ENCODE peak calls at places on chromosomes 16 and 17, in six cellular contexts. X is psoas muscle, I is Caco-2, P is Calu3, D is WTC11, R is neural progenitor cell. J is an unnamed sample.

GRCh38 chr16:6111390-6111789 is 1013.8 kb upstream of the EEF2KMT start:
- DNase-seq in X (no peak), I (no peak), P (no peak), D (no peak), R (no peak), J (no peak)

GRCh38 chr17:30021708-30022317 is 80.4 kb downstream of the EFCAB5 start:
- DNase-seq in X (no peak), I (peak), P (peak), D (no peak), R (peak), J (peak)

GRCh38 chr17:62760059-62760887 is 47.8 kb downstream of the MARCHF10 start:
- DNase-seq in X (no peak), I (no peak), P (no peak), D (no peak), R (no peak), J (no peak)

GRCh38 chr17:34797724-34798123 is 163.5 kb downstream of the CCT6B start:
- DNase-seq in X (no peak), I (peak), P (peak), D (peak), R (peak), J (peak)

GRCh38 chr16:89047331-89048086 is 46.1 kb upstream of the ACSF3 start:
- DNase-seq in X (peak), I (no peak), P (no peak), D (no peak), R (no peak), J (no peak)

GRCh38 chr16:49643429-49644142 is 212.3 kb downstream of the ZNF423 start:
- DNase-seq in X (peak), I (no peak), P (no peak), D (no peak), R (no peak), J (no peak)

GRCh38 chr16:87541004-87541881 is 48.4 kb upstream of the ZCCHC14 start:
- DNase-seq in X (no peak), I (no peak), P (no peak), D (no peak), R (peak), J (no peak)

GRCh38 chr16:6722786-6723185 is 609.9 kb upstream of the RBFOX1 start:
- DNase-seq in X (no peak), I (no peak), P (no peak), D (no peak), R (no peak), J (no peak)

GRCh38 chr17:48555616-48556533 is 11.0 kb upstream of the HOXB2 start:
- DNase-seq in X (no peak), I (peak), P (no peak), D (no peak), R (peak), J (no peak)

GRCh38 chr17:72502940-72503341 is 382.1 kb downstream of the SOX9 start:
- DNase-seq in X (no peak), I (no peak), P (no peak), D (no peak), R (no peak), J (no peak)

GRCh38 chr16:27960619-27961295 is 102.8 kb downstream of the GSG1L start:
- DNase-seq in X (no peak), I (no peak), P (no peak), D (no peak), R (no peak), J (no peak)

GRCh38 chr16:19555938-19556778 is 655 bp downstream of the VPS35L start:
- DNase-seq in X (no peak), I (no peak), P (peak), D (peak), R (peak), J (peak)

GRCh38 chr17:80605326-80606066 is 60.9 kb downstream of the RPTOR start:
- DNase-seq in X (no peak), I (no peak), P (peak), D (no peak), R (no peak), J (peak)

GRCh38 chr16:1923299-1924034 is 5.3 kb upstream of the HS3ST6 start:
- DNase-seq in X (no peak), I (peak), P (peak), D (peak), R (peak), J (no peak)

GRCh38 chr17:13671771-13672170 is 70.0 kb upstream of the HS3ST3A1 start:
- DNase-seq in X (no peak), I (no peak), P (no peak), D (peak), R (peak), J (no peak)

GRCh38 chr17:41793749-41794602 is 7.5 kb upstream of the JUP start:
- DNase-seq in X (no peak), I (peak), P (no peak), D (peak), R (peak), J (no peak)

GRCh38 chr16:2296662-2297505 is 29.0 kb upstream of the RNPS1 start:
- DNase-seq in X (no peak), I (peak), P (peak), D (peak), R (peak), J (peak)

GRCh38 chr17:63932008-63932561 is at the start of gene CD79B:
- DNase-seq in X (peak), I (no peak), P (no peak), D (no peak), R (no peak), J (peak)

GRCh38 chr16:75238132-75238852 is 13.1 kb downstream of the BCAR1 start:
- DNase-seq in X (peak), I (no peak), P (no peak), D (peak), R (peak), J (no peak)

GRCh38 chr17:3738562-3739295 is 15.0 kb downstream of the HASPIN start:
- DNase-seq in X (peak), I (peak), P (peak), D (no peak), R (peak), J (no peak)

GRCh38 chr17:58315750-58316149 is 12.8 kb downstream of the TSPOAP1 start:
- DNase-seq in X (no peak), I (no peak), P (no peak), D (no peak), R (no peak), J (no peak)

GRCh38 chr17:37710344-37710886 is 34.4 kb downstream of the HNF1B start:
- DNase-seq in X (no peak), I (peak), P (peak), D (peak), R (peak), J (no peak)

GRCh38 chr16:290681-291405 is 7.9 kb downstream of the PDIA2 start:
- DNase-seq in X (no peak), I (no peak), P (no peak), D (no peak), R (no peak), J (no peak)

GRCh38 chr17:62692721-62693431 is 65.4 kb downstream of the MRC2 start:
- DNase-seq in X (peak), I (peak), P (peak), D (peak), R (peak), J (no peak)

GRCh38 chr16:89431158-89431584 is 59.2 kb downstream of the ANKRD11 start:
- DNase-seq in X (no peak), I (no peak), P (no peak), D (no peak), R (no peak), J (no peak)

GRCh38 chr17:68057531-68057952 is 22.0 kb downstream of the KPNA2 start:
- DNase-seq in X (no peak), I (peak), P (peak), D (peak), R (no peak), J (no peak)

GRCh38 chr17:66812571-66812970 is 22.3 kb upstream of the CACNG5 start:
- DNase-seq in X (no peak), I (no peak), P (no peak), D (no peak), R (no peak), J (no peak)

GRCh38 chr17:66805567-66805966 is 29.4 kb upstream of the CACNG5 start:
- DNase-seq in X (no peak), I (no peak), P (no peak), D (no peak), R (no peak), J (no peak)

GRCh38 chr17:40004072-40004471 is 11.2 kb upstream of the CSF3 start:
- DNase-seq in X (no peak), I (no peak), P (no peak), D (no peak), R (no peak), J (no peak)

GRCh38 chr16:75106351-75107274 is 10.0 kb downstream of the LDHD start:
- DNase-seq in X (no peak), I (no peak), P (no peak), D (no peak), R (no peak), J (peak)

GRCh38 chr16:4537376-4538066 is 1.1 kb downstream of the CDIP1 start:
- DNase-seq in X (no peak), I (no peak), P (no peak), D (peak), R (peak), J (no peak)

GRCh38 chr16:61296305-61296704 is 739.9 kb downstream of the CDH8 start:
- DNase-seq in X (no peak), I (no peak), P (no peak), D (no peak), R (no peak), J (no peak)

GRCh38 chr16:11956558-11956957 is 8.5 kb upstream of the TNFRSF17 start:
- DNase-seq in X (no peak), I (no peak), P (no peak), D (no peak), R (no peak), J (no peak)

GRCh38 chr16:11061629-11062270 is 117.4 kb downstream of the CLEC16A start:
- DNase-seq in X (no peak), I (no peak), P (no peak), D (no peak), R (no peak), J (no peak)

GRCh38 chr16:31038993-31039392 is 5.6 kb downstream of the STX4 start:
- DNase-seq in X (no peak), I (no peak), P (no peak), D (no peak), R (no peak), J (no peak)
- TF ChIP-seq CTCF in X (no peak), I (no peak), P (no peak), D (no peak), R (no peak), J (no peak)

GRCh38 chr17:76612977-76613851 is 27.6 kb upstream of the ST6GALNAC2 start:
- DNase-seq in X (no peak), I (peak), P (no peak), D (peak), R (peak), J (peak)
- TF ChIP-seq CTCF in X (no peak), I (peak), P (no peak), D (no peak), R (peak), J (no peak)

GRCh38 chr17:45262516-45263476 is 902 bp upstream of the SPATA32 start:
- DNase-seq in X (no peak), I (no peak), P (no peak), D (no peak), R (no peak), J (no peak)
- TF ChIP-seq CTCF in X (no peak), I (no peak), P (no peak), D (no peak), R (no peak), J (no peak)

GRCh38 chr16:72837846-72838661 is 209.9 kb downstream of the ZFHX3 start:
- DNase-seq in X (no peak), I (no peak), P (no peak), D (no peak), R (peak), J (no peak)
- TF ChIP-seq CTCF in X (no peak), I (no peak), P (no peak), D (no peak), R (no peak), J (no peak)

DNA sequence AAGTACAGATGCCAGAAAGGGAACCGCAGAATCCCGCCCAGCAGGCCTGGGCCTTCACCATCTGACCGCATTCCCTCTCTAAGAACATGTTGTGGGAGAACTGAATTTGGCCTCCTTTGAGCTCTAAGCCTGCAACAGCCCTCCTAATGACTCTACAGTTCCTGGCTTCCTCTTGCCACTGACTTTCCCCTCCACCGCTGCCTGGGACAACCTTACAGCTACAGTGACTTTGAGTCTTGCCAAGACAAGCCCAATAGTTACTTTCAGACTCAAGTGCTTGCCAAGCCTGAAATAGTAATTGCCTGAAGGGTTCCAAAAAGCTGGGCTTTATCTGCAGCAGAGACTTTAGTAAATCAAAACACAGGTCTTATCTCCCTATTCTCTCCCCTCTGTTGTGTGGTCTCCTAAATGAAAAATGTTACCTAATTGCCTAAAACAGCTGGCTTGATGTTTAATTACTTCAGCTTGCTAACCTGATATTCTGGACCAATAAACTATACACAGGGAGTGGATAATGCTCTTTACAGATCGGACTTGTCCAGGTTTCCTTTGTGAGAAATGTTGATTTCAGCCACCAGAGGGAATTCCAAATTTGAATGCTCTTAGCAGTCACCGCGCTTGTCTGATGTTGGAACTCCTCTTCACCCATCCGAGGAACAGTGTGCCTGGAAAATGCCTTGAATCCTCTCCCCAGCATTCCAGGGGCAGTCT is 85.1 kb upstream of the TBX2 start:
- DNase-seq in X (peak), I (no peak), P (no peak), D (no peak), R (no peak), J (no peak)
- TF ChIP-seq CTCF in X (peak), I (no peak), P (no peak), D (no peak), R (no peak), J (no peak)

GRCh38 chr16:68972720-68973119 is 129.4 kb downstream of the TANGO6 start:
- DNase-seq in X (no peak), I (peak), P (peak), D (peak), R (peak), J (no peak)
- TF ChIP-seq CTCF in X (no peak), I (peak), P (no peak), D (no peak), R (peak), J (no peak)

DNA sequence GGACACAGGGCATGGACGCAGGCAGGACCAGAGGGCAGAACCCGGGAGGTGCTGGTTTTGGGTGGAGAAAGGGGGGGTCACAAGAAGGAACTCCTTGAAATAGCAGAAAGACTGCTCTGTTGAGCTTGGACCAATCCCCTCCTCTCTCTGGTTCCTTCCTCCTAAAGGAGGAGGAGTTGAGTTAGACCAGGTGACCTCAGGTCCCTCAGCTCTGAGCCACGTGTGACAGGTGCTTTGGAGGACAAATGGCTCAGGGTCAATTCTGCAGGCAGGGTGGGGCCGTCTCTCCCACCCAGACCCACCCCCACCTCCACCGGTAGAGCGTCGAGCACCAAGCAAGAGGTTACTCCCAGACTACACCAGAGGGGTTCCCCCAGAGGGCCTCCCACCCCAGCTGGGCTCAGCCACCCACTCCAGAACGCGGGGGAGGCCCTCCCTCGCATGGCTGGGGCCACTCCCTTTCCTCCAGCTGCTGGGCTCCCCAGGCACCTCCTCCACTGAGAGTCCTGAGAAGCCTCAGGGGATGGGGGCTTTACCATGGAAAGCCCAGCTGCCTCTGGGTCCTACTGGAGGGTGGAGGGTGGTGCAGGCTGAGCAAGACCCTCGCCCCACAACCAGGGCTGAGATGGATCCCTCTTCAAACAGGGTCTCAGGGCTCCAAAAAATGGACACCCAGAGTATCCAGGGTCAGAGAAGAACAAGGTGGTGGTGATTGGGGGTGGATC is 7.7 kb downstream of the MYO1C start:
- DNase-seq in X (peak), I (peak), P (peak), D (peak), R (peak), J (peak)
- TF ChIP-seq CTCF in X (no peak), I (peak), P (no peak), D (no peak), R (peak), J (no peak)

DNA sequence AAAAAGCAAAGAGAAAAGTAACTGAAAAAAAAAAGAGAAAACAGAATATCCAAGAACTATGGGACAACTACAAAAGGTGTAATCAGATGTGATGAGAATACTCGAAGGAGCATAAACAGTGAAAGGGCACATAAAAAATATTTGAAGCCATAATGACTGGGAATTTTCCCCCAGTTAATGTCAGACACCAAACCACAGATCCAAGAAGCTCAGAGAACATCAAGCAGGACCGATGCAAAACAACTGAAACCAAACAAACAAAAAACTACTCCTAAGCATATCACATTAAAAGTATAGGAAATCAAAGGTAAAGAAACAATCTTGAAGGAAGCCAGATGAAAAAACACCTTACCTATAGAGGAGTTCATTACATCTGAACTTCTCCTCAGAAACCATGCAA is 27.6 kb upstream of the IRX5 start:
- DNase-seq in X (no peak), I (no peak), P (no peak), D (no peak), R (no peak), J (no peak)
- TF ChIP-seq CTCF in X (no peak), I (no peak), P (no peak), D (no peak), R (no peak), J (no peak)